ENCODE peak calls at places on chromosomes 5 and 9, in nine cellular contexts. F is progenitor cell of endocrine pancreas; B is cardiac fibroblast; R is Calu3; X is substantia nigra; J is stimulated activated CD8-positive, alpha-beta memory T cell treated with anti-CD3 and anti-CD28 coated beads, Interleukin-4, amount 100 ng/mL, for 1 hour; O is tibial nerve; D is stimulated activated naive CD4-positive, alpha-beta T cell; G is NCI-H1694. K is an unnamed sample.

GRCh38 chr5:142421158-142421617 is 96.4 kb upstream of the SPRY4 start:
- DNase-seq in F (no peak), B (no peak), R (no peak), X (no peak), J (no peak), O (no peak), D (no peak), G (no peak), K (no peak)

GRCh38 chr5:78613756-78614155 is 34.8 kb downstream of the LHFPL2 start:
- DNase-seq in F (no peak), B (no peak), R (no peak), X (no peak), J (no peak), O (no peak), D (no peak), G (no peak), K (no peak)

GRCh38 chr5:14359069-14360043 is 216.2 kb downstream of the TRIO start:
- DNase-seq in F (no peak), B (no peak), R (no peak), X (no peak), J (no peak), O (no peak), D (no peak), G (no peak), K (no peak)

GRCh38 chr5:160968480-160968879 is 116.5 kb upstream of the ATP10B start:
- DNase-seq in F (no peak), B (no peak), R (no peak), X (no peak), J (no peak), O (no peak), D (no peak), G (no peak), K (no peak)

GRCh38 chr9:95572370-95573151 is 55.8 kb upstream of the PTCH1 start:
- DNase-seq in F (no peak), B (peak; percentile 10), R (no peak), X (no peak), J (no peak), O (peak; percentile 64), D (no peak), G (no peak), K (no peak)

GRCh38 chr5:149796025-149796424 is 65.9 kb downstream of the PPARGC1B start:
- DNase-seq in F (no peak), B (no peak), R (no peak), X (no peak), J (no peak), O (no peak), D (no peak), G (no peak), K (no peak)

GRCh38 chr5:131364507-131365050 is 100.7 kb downstream of the CDC42SE2 start:
- DNase-seq in F (no peak), B (no peak), R (no peak), X (no peak), J (no peak), O (no peak), D (peak; percentile 52), G (no peak), K (no peak)

GRCh38 chr9:107190031-107190935 is 92.8 kb upstream of the RAD23B start:
- DNase-seq in F (no peak), B (peak; percentile 73), R (no peak), X (no peak), J (no peak), O (no peak), D (no peak), G (no peak), K (no peak)

GRCh38 chr5:72653586-72653985 is 146.4 kb upstream of the ZNF366 start:
- DNase-seq in F (no peak), B (no peak), R (no peak), X (no peak), J (no peak), O (no peak), D (no peak), G (no peak), K (no peak)

GRCh38 chr9:131500939-131501541 is 1.7 kb upstream of the POMT1 start:
- DNase-seq in F (no peak), B (peak; percentile 49), R (no peak), X (no peak), J (peak; percentile 23), O (no peak), D (peak; percentile 52), G (no peak), K (no peak)

GRCh38 chr5:79464695-79465332 is 49.1 kb downstream of the HOMER1 start:
- DNase-seq in F (no peak), B (peak; percentile 55), R (no peak), X (no peak), J (no peak), O (no peak), D (peak; percentile 37), G (peak; percentile 9), K (peak; percentile 16)

GRCh38 chr9:109499631-109500120 is 1.6 kb upstream of the PTPN3 start:
- DNase-seq in F (peak; percentile 47), B (peak; percentile 34), R (peak; percentile 78), X (no peak), J (no peak), O (no peak), D (no peak), G (no peak), K (no peak)

GRCh38 chr9:13386324-13386723 is 106.8 kb upstream of the MPDZ start:
- DNase-seq in F (no peak), B (no peak), R (no peak), X (no peak), J (no peak), O (no peak), D (no peak), G (no peak), K (no peak)

GRCh38 chr9:112556497-112557085 is 70.0 kb downstream of the KIAA1958 start:
- DNase-seq in F (no peak), B (peak; percentile 38), R (no peak), X (no peak), J (no peak), O (no peak), D (no peak), G (no peak), K (no peak)

GRCh38 chr9:2596003-2596402 is 25.6 kb upstream of the VLDLR start:
- DNase-seq in F (no peak), B (no peak), R (no peak), X (no peak), J (no peak), O (no peak), D (no peak), G (no peak), K (no peak)

GRCh38 chr5:134555223-134555790 is 29.8 kb downstream of the JADE2 start:
- DNase-seq in F (no peak), B (no peak), R (peak; percentile 34), X (no peak), J (no peak), O (no peak), D (no peak), G (no peak), K (no peak)

GRCh38 chr9:136695435-136695895 is 8.2 kb upstream of the AGPAT2 start:
- DNase-seq in F (no peak), B (no peak), R (peak; percentile 80), X (no peak), J (no peak), O (no peak), D (no peak), G (no peak), K (no peak)

GRCh38 chr9:125141251-125141650 is 2.1 kb downstream of the SCAI start:
- DNase-seq in F (no peak), B (peak; percentile 47), R (no peak), X (no peak), J (no peak), O (no peak), D (no peak), G (no peak), K (no peak)

GRCh38 chr5:16656561-16657191 is 39.9 kb upstream of the RETREG1 start:
- DNase-seq in F (no peak), B (peak; percentile 60), R (no peak), X (no peak), J (no peak), O (peak; percentile 72), D (no peak), G (no peak), K (no peak)

GRCh38 chr5:147452137-147452838 is 57.6 kb downstream of the DPYSL3 start:
- DNase-seq in F (no peak), B (no peak), R (no peak), X (no peak), J (no peak), O (no peak), D (no peak), G (peak; percentile 4), K (no peak)

GRCh38 chr5:10853144-10853543 is 92.1 kb upstream of the DAP start:
- DNase-seq in F (no peak), B (no peak), R (no peak), X (no peak), J (no peak), O (no peak), D (no peak), G (no peak), K (no peak)

GRCh38 chr9:134554750-134555655 is 86.6 kb upstream of the COL5A1 start:
- DNase-seq in F (no peak), B (no peak), R (no peak), X (no peak), J (no peak), O (no peak), D (no peak), G (no peak), K (no peak)

GRCh38 chr5:15938961-15939360 is 240.6 kb downstream of the MARCHF11 start:
- DNase-seq in F (no peak), B (peak; percentile 92), R (no peak), X (no peak), J (no peak), O (no peak), D (no peak), G (no peak), K (no peak)

GRCh38 chr5:149019562-149020140 is 43.2 kb downstream of the SH3TC2 start:
- DNase-seq in F (no peak), B (no peak), R (no peak), X (no peak), J (no peak), O (no peak), D (no peak), G (no peak), K (no peak)